ENCODE peak calls at places on chromosomes 4 and X, in seven cellular contexts. One of them, this sample, is unnamed.

GRCh38 chrX:53074987-53075386 is 7.2 kb upstream of the TSPYL2 start:
- DNase-seq in stimulated activated CD8-positive, alpha-beta memory T cell treated with anti-CD3 and anti-CD28 coated beads, Interleukin-4, amount 100 ng/mL, for 24 hours: no peak
- DNase-seq in CD4-positive, CD25-positive, alpha-beta regulatory T cell: peak
- DNase-seq in NCI-H1105: no peak
- DNase-seq in posterior cingulate gyrus: no peak
- DNase-seq in ureter: no peak
- DNase-seq in head of caudate nucleus: no peak
- DNase-seq in this sample: no peak

GRCh38 chr4:159105063-159105414 is 2.2 kb downstream of the RAPGEF2 start:
- DNase-seq in stimulated activated CD8-positive, alpha-beta memory T cell treated with anti-CD3 and anti-CD28 coated beads, Interleukin-4, amount 100 ng/mL, for 24 hours: no peak
- DNase-seq in CD4-positive, CD25-positive, alpha-beta regulatory T cell: no peak
- DNase-seq in NCI-H1105: no peak
- DNase-seq in posterior cingulate gyrus: no peak
- DNase-seq in ureter: no peak
- DNase-seq in head of caudate nucleus: no peak
- DNase-seq in this sample: no peak

GRCh38 chr4:71262161-71262560 is 76.7 kb upstream of the SLC4A4 start:
- DNase-seq in stimulated activated CD8-positive, alpha-beta memory T cell treated with anti-CD3 and anti-CD28 coated beads, Interleukin-4, amount 100 ng/mL, for 24 hours: no peak
- DNase-seq in CD4-positive, CD25-positive, alpha-beta regulatory T cell: no peak
- DNase-seq in NCI-H1105: no peak
- DNase-seq in posterior cingulate gyrus: no peak
- DNase-seq in ureter: no peak
- DNase-seq in head of caudate nucleus: no peak
- DNase-seq in this sample: no peak

GRCh38 chr4:116400480-116400879 is 684.9 kb downstream of the TRAM1L1 start:
- DNase-seq in stimulated activated CD8-positive, alpha-beta memory T cell treated with anti-CD3 and anti-CD28 coated beads, Interleukin-4, amount 100 ng/mL, for 24 hours: no peak
- DNase-seq in CD4-positive, CD25-positive, alpha-beta regulatory T cell: no peak
- DNase-seq in NCI-H1105: no peak
- DNase-seq in posterior cingulate gyrus: no peak
- DNase-seq in ureter: no peak
- DNase-seq in head of caudate nucleus: no peak
- DNase-seq in this sample: no peak

GRCh38 chrX:110086162-110086915 is 83.4 kb downstream of the TMEM164 start:
- DNase-seq in stimulated activated CD8-positive, alpha-beta memory T cell treated with anti-CD3 and anti-CD28 coated beads, Interleukin-4, amount 100 ng/mL, for 24 hours: no peak
- DNase-seq in CD4-positive, CD25-positive, alpha-beta regulatory T cell: no peak
- DNase-seq in NCI-H1105: no peak
- DNase-seq in posterior cingulate gyrus: no peak
- DNase-seq in ureter: no peak
- DNase-seq in head of caudate nucleus: no peak
- DNase-seq in this sample: no peak

GRCh38 chr4:170497105-170497504 is 407.3 kb upstream of the AADAT start:
- DNase-seq in stimulated activated CD8-positive, alpha-beta memory T cell treated with anti-CD3 and anti-CD28 coated beads, Interleukin-4, amount 100 ng/mL, for 24 hours: no peak
- DNase-seq in CD4-positive, CD25-positive, alpha-beta regulatory T cell: no peak
- DNase-seq in NCI-H1105: peak
- DNase-seq in posterior cingulate gyrus: no peak
- DNase-seq in ureter: no peak
- DNase-seq in head of caudate nucleus: peak
- DNase-seq in this sample: no peak

GRCh38 chr4:141636771-141637460 is 533 bp downstream of the IL15 start:
- DNase-seq in stimulated activated CD8-positive, alpha-beta memory T cell treated with anti-CD3 and anti-CD28 coated beads, Interleukin-4, amount 100 ng/mL, for 24 hours: no peak
- DNase-seq in CD4-positive, CD25-positive, alpha-beta regulatory T cell: peak
- DNase-seq in NCI-H1105: peak
- DNase-seq in posterior cingulate gyrus: no peak
- DNase-seq in ureter: no peak
- DNase-seq in head of caudate nucleus: no peak
- DNase-seq in this sample: no peak

GRCh38 chr4:14742054-14742453 is 260.2 kb upstream of the CPEB2 start:
- DNase-seq in stimulated activated CD8-positive, alpha-beta memory T cell treated with anti-CD3 and anti-CD28 coated beads, Interleukin-4, amount 100 ng/mL, for 24 hours: no peak
- DNase-seq in CD4-positive, CD25-positive, alpha-beta regulatory T cell: no peak
- DNase-seq in NCI-H1105: no peak
- DNase-seq in posterior cingulate gyrus: no peak
- DNase-seq in ureter: no peak
- DNase-seq in head of caudate nucleus: no peak
- DNase-seq in this sample: no peak

This sample was measured in vagina.